ENCODE peak calls at places on chromosomes 3 and 15, in ten cellular contexts. D is heart left ventricle, S is PC-3, O is DND-41, E is stomach, A is H9, B is SK-N-SH, F is testis, U is neural progenitor cell, C is IMR-90. I is an unnamed sample.

GRCh38 chr3:48784426-48785120 is 63.1 kb downstream of the PRKAR2A start:
- DNase-seq in D (no peak), S (peak; percentile 58), O (no peak), E (no peak), A (no peak), B (no peak), F (no peak), U (no peak), C (peak; percentile 88), I (no peak)

GRCh38 chr3:5349343-5349742 is 161.8 kb downstream of the EDEM1 start:
- DNase-seq in D (no peak), S (peak; percentile 60), O (no peak), E (no peak), A (no peak), B (no peak), F (no peak), U (no peak), C (no peak), I (no peak)

GRCh38 chr15:43225201-43225949 is 4.6 kb upstream of the EPB42 start:
- DNase-seq in D (no peak), S (peak; percentile 84), O (peak; percentile 49), E (no peak), A (peak; percentile 63), B (peak; percentile 71), F (peak; percentile 67), U (peak; percentile 79), C (peak; percentile 63), I (no peak)

GRCh38 chr3:167898091-167898490 is 162.6 kb downstream of the SERPINI1 start:
- DNase-seq in D (no peak), S (no peak), O (no peak), E (no peak), A (no peak), B (no peak), F (no peak), U (no peak), C (no peak), I (no peak)

GRCh38 chr3:53921296-53921695 is 29.6 kb upstream of the SELENOK start:
- DNase-seq in D (no peak), S (peak; percentile 35), O (no peak), E (no peak), A (no peak), B (peak; percentile 7), F (peak; percentile 33), U (no peak), C (peak; percentile 8), I (no peak)

GRCh38 chr3:112817782-112818181 is 28.9 kb downstream of the CD200R1L start:
- DNase-seq in D (no peak), S (no peak), O (no peak), E (no peak), A (no peak), B (no peak), F (no peak), U (no peak), C (no peak), I (no peak)

GRCh38 chr3:45026957-45027356 is 854 bp downstream of the CLEC3B start:
- DNase-seq in D (peak; percentile 86), S (no peak), O (no peak), E (no peak), A (no peak), B (no peak), F (no peak), U (no peak), C (peak; percentile 34), I (no peak)

GRCh38 chr3:59572106-59572505 is 522.3 kb upstream of the CFAP20DC start:
- DNase-seq in D (no peak), S (no peak), O (no peak), E (no peak), A (no peak), B (no peak), F (no peak), U (no peak), C (peak; percentile 34), I (no peak)

GRCh38 chr3:47245271-47245670 is 37.3 kb downstream of the KIF9 start:
- DNase-seq in D (no peak), S (no peak), O (no peak), E (no peak), A (no peak), B (no peak), F (no peak), U (no peak), C (no peak), I (no peak)

GRCh38 chr3:13206799-13207577 is 133.8 kb upstream of the IQSEC1 start:
- DNase-seq in D (no peak), S (no peak), O (no peak), E (no peak), A (no peak), B (no peak), F (no peak), U (no peak), C (no peak), I (peak; percentile 9)

GRCh38 chr3:18207232-18207631 is 217.9 kb downstream of the SATB1 start:
- DNase-seq in D (no peak), S (no peak), O (no peak), E (no peak), A (no peak), B (no peak), F (no peak), U (no peak), C (no peak), I (no peak)

GRCh38 chr3:102206506-102207145 is 228.2 kb upstream of the ZPLD1 start:
- DNase-seq in D (peak; percentile 82), S (peak; percentile 32), O (no peak), E (peak; percentile 46), A (no peak), B (no peak), F (peak; percentile 51), U (no peak), C (peak; percentile 79), I (no peak)

GRCh38 chr3:46660003-46660402 is 33.5 kb downstream of the ALS2CL start:
- DNase-seq in D (no peak), S (peak; percentile 44), O (peak; percentile 2), E (no peak), A (peak; percentile 26), B (no peak), F (peak; percentile 9), U (no peak), C (no peak), I (no peak)

GRCh38 chr15:25240461-25241021 is 198.3 kb downstream of the UBE3A start:
- DNase-seq in D (peak; percentile 13), S (no peak), O (no peak), E (no peak), A (no peak), B (no peak), F (no peak), U (no peak), C (no peak), I (peak; percentile 14)

GRCh38 chr3:54408328-54408727 is 286.0 kb downstream of the CACNA2D3 start:
- DNase-seq in D (no peak), S (no peak), O (no peak), E (no peak), A (no peak), B (no peak), F (no peak), U (no peak), C (no peak), I (no peak)

GRCh38 chr15:60124460-60125070 is 120.5 kb downstream of the FOXB1 start:
- DNase-seq in D (no peak), S (no peak), O (no peak), E (no peak), A (no peak), B (no peak), F (no peak), U (no peak), C (no peak), I (no peak)

GRCh38 chr15:64122936-64123351 is 27.2 kb downstream of the SNX1 start:
- DNase-seq in D (no peak), S (no peak), O (no peak), E (no peak), A (no peak), B (no peak), F (no peak), U (no peak), C (no peak), I (no peak)

GRCh38 chr3:130925628-130926027 is 31.7 kb downstream of the ATP2C1 start:
- DNase-seq in D (no peak), S (no peak), O (peak; percentile 57), E (no peak), A (no peak), B (no peak), F (no peak), U (no peak), C (no peak), I (no peak)

GRCh38 chr3:28348637-28349396 is at the start of the genes AZI2 and ZCWPW2:
- DNase-seq in D (peak; percentile 97), S (peak; percentile 95), O (peak; percentile 94), E (peak; percentile 96), A (peak; percentile 95), B (peak; percentile 91), F (peak; percentile 97), U (peak; percentile 97), C (peak; percentile 95), I (peak; percentile 98)
- TF ChIP-seq CTCF in D (no peak), S (no peak), O (peak; percentile 44), E (peak; percentile 22), A (peak; percentile 50), B (peak; percentile 34), F (no peak), U (peak; percentile 35), C (peak; percentile 14), I (peak; percentile 18)

GRCh38 chr3:71511037-71511436 is 72.5 kb downstream of the FOXP1 start:
- DNase-seq in D (no peak), S (no peak), O (no peak), E (no peak), A (no peak), B (no peak), F (no peak), U (no peak), C (peak; percentile 90), I (no peak)
- H3K4me1 ChIP-seq in D (peaks cover 10% of the 10 kb centered on the region), S (peaks cover 13% of the 10 kb centered on the region), O (no peaks in the 10 kb centered on the region), E (peaks cover 15% of the 10 kb centered on the region), A (peaks cover 7% of the 10 kb centered on the region), B (peaks cover 9% of the 10 kb centered on the region), F (no peaks in the 10 kb centered on the region), U (peaks cover 16% of the 10 kb centered on the region), C (peaks cover 7% of the 10 kb centered on the region), I (peaks cover 6% of the 10 kb centered on the region)

DNA sequence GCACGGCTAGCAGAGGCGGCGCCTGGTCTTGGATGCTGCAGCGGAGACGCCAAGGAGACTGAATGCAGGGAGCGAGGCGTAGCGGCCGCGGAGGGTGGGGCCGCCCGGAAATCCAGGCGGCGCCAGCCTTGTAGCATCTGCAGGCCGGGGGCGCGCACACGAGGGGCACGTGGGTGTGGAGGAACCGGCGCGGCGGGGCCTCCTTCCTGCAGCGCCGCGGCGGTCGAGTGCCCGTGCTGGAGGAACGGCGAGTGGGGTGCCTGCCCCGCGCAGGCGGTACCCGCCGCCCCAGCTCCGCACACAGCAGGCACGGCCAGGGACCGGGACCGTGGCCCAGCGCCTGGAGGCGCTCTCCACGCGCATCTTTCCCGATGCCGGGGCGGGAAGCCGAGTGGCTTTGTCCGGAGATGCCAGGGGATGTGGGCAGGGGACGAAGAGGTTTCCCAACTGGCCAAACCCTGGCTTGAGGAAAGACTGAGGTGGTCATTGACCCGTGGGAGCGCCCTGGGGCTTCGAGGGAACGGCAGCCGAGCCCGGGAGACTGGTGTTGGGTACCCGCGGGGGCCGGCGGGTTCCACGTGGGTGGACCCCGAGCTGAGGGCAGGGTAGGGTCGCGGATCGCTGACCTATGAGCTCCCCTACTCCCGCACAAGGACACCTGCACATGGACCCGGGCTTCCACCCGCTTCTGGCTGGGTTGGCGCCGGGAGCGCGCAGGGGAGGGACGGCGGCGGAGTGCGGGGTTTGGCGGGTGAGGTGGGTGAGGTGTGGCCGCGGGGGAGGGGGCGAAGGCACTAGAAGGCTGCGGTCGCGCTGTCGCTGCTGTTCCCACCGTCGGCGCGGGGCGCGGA is 246.4 kb upstream of the TOPAZ1 start:
- DNase-seq in D (no peak), S (peak; percentile 50), O (no peak), E (no peak), A (peak; percentile 61), B (peak; percentile 80), F (peak; percentile 34), U (peak; percentile 77), C (no peak), I (no peak)
- H3K27me3 ChIP-seq in D (peaks cover 98% of the 10 kb centered on the region), S (no peaks in the 10 kb centered on the region), O (no peaks in the 10 kb centered on the region), E (peaks cover 98% of the 10 kb centered on the region), A (peaks cover 44% of the 10 kb centered on the region), B (no peaks in the 10 kb centered on the region), F (no peaks in the 10 kb centered on the region), U (peaks cover 93% of the 10 kb centered on the region), C (peaks cover 64% of the 10 kb centered on the region), I (peaks cover 54% of the 10 kb centered on the region)

GRCh38 chr15:81954158-81954783 is 91.5 kb downstream of the MEX3B start:
- DNase-seq in D (no peak), S (no peak), O (no peak), E (no peak), A (no peak), B (no peak), F (no peak), U (no peak), C (no peak), I (no peak)
- TF ChIP-seq CTCF in D (no peak), S (no peak), O (no peak), E (no peak), A (no peak), B (no peak), F (no peak), U (no peak), C (no peak), I (no peak)

I was measured in right lobe of liver.